ENCODE peak calls at places on chromosomes 2 and 18, in six cellular contexts. One of them, this sample, is unnamed.

GRCh38 chr2:54274781-54275242 is 18.8 kb upstream of the TSPYL6 start:
- DNase-seq in mucosa of gallbladder: no peak
- DNase-seq in AG04449: peak
- DNase-seq in fibroblast of lung: peak
- DNase-seq in activated T-helper 1 cell treated with anti-CD3 and anti-CD28 coated beads, Interleukin-2, amount 50 U/mL, for 16 hours: no peak
- DNase-seq in NCI-H446: no peak
- DNase-seq in this sample: no peak

GRCh38 chr2:200425026-200425821 is 84.6 kb downstream of the KCTD18 start:
- DNase-seq in NCI-H446: no peak
- DNase-seq in AG04449: no peak
- DNase-seq in fibroblast of lung: no peak
- DNase-seq in mucosa of gallbladder: no peak
- DNase-seq in activated T-helper 1 cell treated with anti-CD3 and anti-CD28 coated beads, Interleukin-2, amount 50 U/mL, for 16 hours: no peak
- DNase-seq in this sample: no peak

GRCh38 chr18:31741096-31741735 is 19.5 kb downstream of the SLC25A52 start:
- DNase-seq in mucosa of gallbladder: peak
- DNase-seq in AG04449: no peak
- DNase-seq in fibroblast of lung: peak
- DNase-seq in NCI-H446: peak
- DNase-seq in activated T-helper 1 cell treated with anti-CD3 and anti-CD28 coated beads, Interleukin-2, amount 50 U/mL, for 16 hours: peak
- DNase-seq in this sample: no peak

GRCh38 chr18:35933982-35934381 is 38.5 kb upstream of the RMP24 start:
- DNase-seq in AG04449: no peak
- DNase-seq in mucosa of gallbladder: no peak
- DNase-seq in activated T-helper 1 cell treated with anti-CD3 and anti-CD28 coated beads, Interleukin-2, amount 50 U/mL, for 16 hours: no peak
- DNase-seq in NCI-H446: peak
- DNase-seq in fibroblast of lung: no peak
- DNase-seq in this sample: no peak

GRCh38 chr2:141554810-141555209 is 576.0 kb downstream of the LRP1B start:
- DNase-seq in AG04449: no peak
- DNase-seq in activated T-helper 1 cell treated with anti-CD3 and anti-CD28 coated beads, Interleukin-2, amount 50 U/mL, for 16 hours: no peak
- DNase-seq in mucosa of gallbladder: peak
- DNase-seq in fibroblast of lung: peak
- DNase-seq in NCI-H446: peak
- DNase-seq in this sample: peak

GRCh38 chr2:233801357-233802131 is 23.4 kb downstream of the MROH2A start:
- DNase-seq in NCI-H446: no peak
- DNase-seq in mucosa of gallbladder: no peak
- DNase-seq in fibroblast of lung: no peak
- DNase-seq in activated T-helper 1 cell treated with anti-CD3 and anti-CD28 coated beads, Interleukin-2, amount 50 U/mL, for 16 hours: no peak
- DNase-seq in AG04449: no peak
- DNase-seq in this sample: no peak

GRCh38 chr18:5295231-5295920 is at the start of gene ZBTB14:
- DNase-seq in NCI-H446: peak
- DNase-seq in AG04449: no peak
- DNase-seq in fibroblast of lung: peak
- DNase-seq in activated T-helper 1 cell treated with anti-CD3 and anti-CD28 coated beads, Interleukin-2, amount 50 U/mL, for 16 hours: peak
- DNase-seq in mucosa of gallbladder: peak
- DNase-seq in this sample: peak

GRCh38 chr18:45384137-45384998 is 230.9 kb upstream of the SLC14A2 start:
- DNase-seq in fibroblast of lung: peak
- DNase-seq in mucosa of gallbladder: peak
- DNase-seq in AG04449: no peak
- DNase-seq in NCI-H446: peak
- DNase-seq in activated T-helper 1 cell treated with anti-CD3 and anti-CD28 coated beads, Interleukin-2, amount 50 U/mL, for 16 hours: peak
- DNase-seq in this sample: peak

GRCh38 chr2:101777337-101777736 is 79.8 kb downstream of the MAP4K4 start:
- DNase-seq in activated T-helper 1 cell treated with anti-CD3 and anti-CD28 coated beads, Interleukin-2, amount 50 U/mL, for 16 hours: no peak
- DNase-seq in fibroblast of lung: no peak
- DNase-seq in AG04449: no peak
- DNase-seq in mucosa of gallbladder: no peak
- DNase-seq in NCI-H446: no peak
- DNase-seq in this sample: peak

GRCh38 chr18:12079504-12080237 is 14.0 kb upstream of the ANKRD62 start:
- DNase-seq in NCI-H446: peak
- DNase-seq in mucosa of gallbladder: no peak
- DNase-seq in activated T-helper 1 cell treated with anti-CD3 and anti-CD28 coated beads, Interleukin-2, amount 50 U/mL, for 16 hours: no peak
- DNase-seq in fibroblast of lung: peak
- DNase-seq in AG04449: peak
- DNase-seq in this sample: no peak

GRCh38 chr2:102929721-102930120 is 167.9 kb downstream of the TMEM182 start:
- DNase-seq in AG04449: no peak
- DNase-seq in fibroblast of lung: no peak
- DNase-seq in mucosa of gallbladder: no peak
- DNase-seq in activated T-helper 1 cell treated with anti-CD3 and anti-CD28 coated beads, Interleukin-2, amount 50 U/mL, for 16 hours: no peak
- DNase-seq in NCI-H446: no peak
- DNase-seq in this sample: no peak

GRCh38 chr2:182554950-182555349 is 128.1 kb upstream of the PDE1A start:
- DNase-seq in activated T-helper 1 cell treated with anti-CD3 and anti-CD28 coated beads, Interleukin-2, amount 50 U/mL, for 16 hours: no peak
- DNase-seq in NCI-H446: no peak
- DNase-seq in AG04449: no peak
- DNase-seq in mucosa of gallbladder: no peak
- DNase-seq in fibroblast of lung: no peak
- DNase-seq in this sample: peak

GRCh38 chr2:150271952-150272351 is 215.5 kb downstream of the RND3 start:
- DNase-seq in fibroblast of lung: peak
- DNase-seq in NCI-H446: no peak
- DNase-seq in activated T-helper 1 cell treated with anti-CD3 and anti-CD28 coated beads, Interleukin-2, amount 50 U/mL, for 16 hours: no peak
- DNase-seq in mucosa of gallbladder: no peak
- DNase-seq in AG04449: peak
- DNase-seq in this sample: no peak

GRCh38 chr2:115364078-115364477 is 921.6 kb downstream of the DPP10 start:
- DNase-seq in AG04449: no peak
- DNase-seq in mucosa of gallbladder: no peak
- DNase-seq in fibroblast of lung: no peak
- DNase-seq in activated T-helper 1 cell treated with anti-CD3 and anti-CD28 coated beads, Interleukin-2, amount 50 U/mL, for 16 hours: no peak
- DNase-seq in NCI-H446: no peak
- DNase-seq in this sample: no peak

GRCh38 chr2:9174771-9175441 is 31.7 kb upstream of the ASAP2 start:
- DNase-seq in NCI-H446: peak
- DNase-seq in mucosa of gallbladder: no peak
- DNase-seq in AG04449: peak
- DNase-seq in activated T-helper 1 cell treated with anti-CD3 and anti-CD28 coated beads, Interleukin-2, amount 50 U/mL, for 16 hours: no peak
- DNase-seq in fibroblast of lung: peak
- DNase-seq in this sample: no peak

GRCh38 chr2:16093639-16094447 is 153.5 kb downstream of the MYCN start:
- DNase-seq in NCI-H446: no peak
- DNase-seq in AG04449: no peak
- DNase-seq in activated T-helper 1 cell treated with anti-CD3 and anti-CD28 coated beads, Interleukin-2, amount 50 U/mL, for 16 hours: no peak
- DNase-seq in mucosa of gallbladder: peak
- DNase-seq in fibroblast of lung: no peak
- DNase-seq in this sample: peak

GRCh38 chr2:98972582-98973167 is 36.6 kb upstream of the CRACDL start:
- DNase-seq in NCI-H446: no peak
- DNase-seq in mucosa of gallbladder: no peak
- DNase-seq in fibroblast of lung: no peak
- DNase-seq in AG04449: no peak
- DNase-seq in activated T-helper 1 cell treated with anti-CD3 and anti-CD28 coated beads, Interleukin-2, amount 50 U/mL, for 16 hours: no peak
- DNase-seq in this sample: no peak

GRCh38 chr2:229795058-229795457 is 80.7 kb upstream of the DNER start:
- DNase-seq in AG04449: no peak
- DNase-seq in activated T-helper 1 cell treated with anti-CD3 and anti-CD28 coated beads, Interleukin-2, amount 50 U/mL, for 16 hours: no peak
- DNase-seq in NCI-H446: no peak
- DNase-seq in fibroblast of lung: no peak
- DNase-seq in mucosa of gallbladder: no peak
- DNase-seq in this sample: peak

GRCh38 chr2:106572541-106573148 is 85.5 kb downstream of the CD8B2 start:
- DNase-seq in mucosa of gallbladder: no peak
- DNase-seq in activated T-helper 1 cell treated with anti-CD3 and anti-CD28 coated beads, Interleukin-2, amount 50 U/mL, for 16 hours: no peak
- DNase-seq in NCI-H446: no peak
- DNase-seq in AG04449: no peak
- DNase-seq in fibroblast of lung: no peak
- DNase-seq in this sample: no peak

GRCh38 chr2:15747172-15747550 is 155.5 kb downstream of the DDX1 start:
- DNase-seq in mucosa of gallbladder: no peak
- DNase-seq in fibroblast of lung: no peak
- DNase-seq in activated T-helper 1 cell treated with anti-CD3 and anti-CD28 coated beads, Interleukin-2, amount 50 U/mL, for 16 hours: no peak
- DNase-seq in NCI-H446: no peak
- DNase-seq in AG04449: no peak
- DNase-seq in this sample: no peak

GRCh38 chr2:158753561-158754302 is 41.4 kb upstream of the DAPL1 start:
- DNase-seq in fibroblast of lung: peak
- DNase-seq in activated T-helper 1 cell treated with anti-CD3 and anti-CD28 coated beads, Interleukin-2, amount 50 U/mL, for 16 hours: no peak
- DNase-seq in NCI-H446: peak
- DNase-seq in AG04449: peak
- DNase-seq in mucosa of gallbladder: peak
- DNase-seq in this sample: peak

GRCh38 chr2:174697267-174697666 is 67.0 kb downstream of the CHRNA1 start:
- DNase-seq in mucosa of gallbladder: peak
- DNase-seq in NCI-H446: peak
- DNase-seq in fibroblast of lung: peak
- DNase-seq in AG04449: no peak
- DNase-seq in activated T-helper 1 cell treated with anti-CD3 and anti-CD28 coated beads, Interleukin-2, amount 50 U/mL, for 16 hours: peak
- DNase-seq in this sample: peak

GRCh38 chr18:3998698-3999333 is 456.3 kb downstream of the DLGAP1 start:
- DNase-seq in fibroblast of lung: peak
- DNase-seq in NCI-H446: peak
- DNase-seq in mucosa of gallbladder: no peak
- DNase-seq in activated T-helper 1 cell treated with anti-CD3 and anti-CD28 coated beads, Interleukin-2, amount 50 U/mL, for 16 hours: no peak
- DNase-seq in AG04449: no peak
- DNase-seq in this sample: peak

GRCh38 chr2:176446718-176447414 is 177.6 kb downstream of the MTX2 start:
- DNase-seq in activated T-helper 1 cell treated with anti-CD3 and anti-CD28 coated beads, Interleukin-2, amount 50 U/mL, for 16 hours: no peak
- DNase-seq in NCI-H446: no peak
- DNase-seq in AG04449: no peak
- DNase-seq in mucosa of gallbladder: no peak
- DNase-seq in fibroblast of lung: no peak
- DNase-seq in this sample: no peak

GRCh38 chr2:105646423-105647076 is 98.2 kb upstream of the NCK2 start:
- DNase-seq in NCI-H446: no peak
- DNase-seq in AG04449: no peak
- DNase-seq in mucosa of gallbladder: peak
- DNase-seq in activated T-helper 1 cell treated with anti-CD3 and anti-CD28 coated beads, Interleukin-2, amount 50 U/mL, for 16 hours: no peak
- DNase-seq in fibroblast of lung: no peak
- DNase-seq in this sample: no peak

GRCh38 chr2:97935719-97936161 is 60.0 kb downstream of the TMEM131 start:
- DNase-seq in NCI-H446: peak
- DNase-seq in activated T-helper 1 cell treated with anti-CD3 and anti-CD28 coated beads, Interleukin-2, amount 50 U/mL, for 16 hours: no peak
- DNase-seq in fibroblast of lung: peak
- DNase-seq in AG04449: peak
- DNase-seq in mucosa of gallbladder: no peak
- DNase-seq in this sample: no peak

GRCh38 chr2:10883880-10884529 is 27.7 kb upstream of the KCNF1 start:
- DNase-seq in NCI-H446: no peak
- DNase-seq in mucosa of gallbladder: no peak
- DNase-seq in fibroblast of lung: no peak
- DNase-seq in activated T-helper 1 cell treated with anti-CD3 and anti-CD28 coated beads, Interleukin-2, amount 50 U/mL, for 16 hours: no peak
- DNase-seq in AG04449: no peak
- DNase-seq in this sample: peak

GRCh38 chr2:120245520-120245835 is 7.2 kb upstream of the RALB start:
- DNase-seq in activated T-helper 1 cell treated with anti-CD3 and anti-CD28 coated beads, Interleukin-2, amount 50 U/mL, for 16 hours: no peak
- DNase-seq in mucosa of gallbladder: no peak
- DNase-seq in fibroblast of lung: peak
- DNase-seq in NCI-H446: no peak
- DNase-seq in AG04449: no peak
- DNase-seq in this sample: no peak

GRCh38 chr2:22020101-22020742 is 896.5 kb downstream of the TDRD15 start:
- DNase-seq in AG04449: no peak
- DNase-seq in mucosa of gallbladder: no peak
- DNase-seq in NCI-H446: peak
- DNase-seq in fibroblast of lung: no peak
- DNase-seq in activated T-helper 1 cell treated with anti-CD3 and anti-CD28 coated beads, Interleukin-2, amount 50 U/mL, for 16 hours: no peak
- DNase-seq in this sample: no peak

GRCh38 chr2:44310287-44310686 is 35.0 kb downstream of the SLC3A1 start:
- DNase-seq in activated T-helper 1 cell treated with anti-CD3 and anti-CD28 coated beads, Interleukin-2, amount 50 U/mL, for 16 hours: no peak
- DNase-seq in mucosa of gallbladder: no peak
- DNase-seq in NCI-H446: no peak
- DNase-seq in fibroblast of lung: no peak
- DNase-seq in AG04449: no peak
- DNase-seq in this sample: no peak

GRCh38 chr2:240655931-240656886 is 26.5 kb downstream of the AQP12B start:
- DNase-seq in NCI-H446: no peak
- DNase-seq in activated T-helper 1 cell treated with anti-CD3 and anti-CD28 coated beads, Interleukin-2, amount 50 U/mL, for 16 hours: no peak
- DNase-seq in fibroblast of lung: no peak
- DNase-seq in mucosa of gallbladder: no peak
- DNase-seq in AG04449: no peak
- DNase-seq in this sample: no peak

GRCh38 chr2:25400576-25401241 is 59.0 kb upstream of the DNMT3A start:
- DNase-seq in fibroblast of lung: no peak
- DNase-seq in activated T-helper 1 cell treated with anti-CD3 and anti-CD28 coated beads, Interleukin-2, amount 50 U/mL, for 16 hours: no peak
- DNase-seq in mucosa of gallbladder: no peak
- DNase-seq in AG04449: no peak
- DNase-seq in NCI-H446: no peak
- DNase-seq in this sample: no peak

GRCh38 chr2:54725343-54726099 is 2.1 kb downstream of the EML6 start:
- DNase-seq in fibroblast of lung: no peak
- DNase-seq in mucosa of gallbladder: no peak
- DNase-seq in AG04449: no peak
- DNase-seq in activated T-helper 1 cell treated with anti-CD3 and anti-CD28 coated beads, Interleukin-2, amount 50 U/mL, for 16 hours: no peak
- DNase-seq in NCI-H446: peak
- DNase-seq in this sample: peak

GRCh38 chr2:239318091-239318725 is 82.6 kb downstream of the HDAC4 start:
- DNase-seq in AG04449: no peak
- DNase-seq in activated T-helper 1 cell treated with anti-CD3 and anti-CD28 coated beads, Interleukin-2, amount 50 U/mL, for 16 hours: no peak
- DNase-seq in fibroblast of lung: no peak
- DNase-seq in mucosa of gallbladder: no peak
- DNase-seq in NCI-H446: no peak
- DNase-seq in this sample: no peak

GRCh38 chr18:60232541-60232940 is 140.0 kb downstream of the MC4R start:
- DNase-seq in mucosa of gallbladder: no peak
- DNase-seq in fibroblast of lung: peak
- DNase-seq in NCI-H446: no peak
- DNase-seq in activated T-helper 1 cell treated with anti-CD3 and anti-CD28 coated beads, Interleukin-2, amount 50 U/mL, for 16 hours: no peak
- DNase-seq in AG04449: no peak
- DNase-seq in this sample: no peak